ENCODE peak calls at places on chromosomes 12 and 14, in six cellular contexts. C is HepG2, P is A549, D is SK-N-SH, G is GM12878, V is K562. B is an unnamed sample.
A peak's percentile ranks its signal among the peaks of the same experiment; 100 is the strongest.

GRCh38 chr12:12376636-12377448 is 20.0 kb downstream of the BORCS5 start:
- DNase-seq in D (peak; percentile 66), C (peak; percentile 81), G (peak; percentile 55), P (peak; percentile 75), V (peak; percentile 61), B (peak; percentile 86)

GRCh38 chr12:22121224-22121623 is 75.2 kb downstream of the CMAS start:
- DNase-seq in P (no peak), V (peak; percentile 36), G (no peak), D (no peak), C (peak; percentile 9), B (no peak)

GRCh38 chr12:121804417-121805111 is 755 bp downstream of the SETD1B start:
- DNase-seq in V (peak; percentile 66), D (peak; percentile 61), G (no peak), C (peak; percentile 55), P (no peak), B (no peak)

GRCh38 chr12:86950043-86950838 is 694.0 kb upstream of the MGAT4C start:
- DNase-seq in G (no peak), P (no peak), V (no peak), D (no peak), C (no peak), B (no peak)

GRCh38 chr12:93167841-93168492 is 209.8 kb upstream of the NUDT4 start:
- DNase-seq in V (no peak), G (peak; percentile 95), C (peak; percentile 20), P (no peak), D (no peak), B (no peak)

GRCh38 chr12:31813305-31813704 is 84.5 kb upstream of the AMN1 start:
- DNase-seq in P (no peak), V (peak; percentile 22), C (peak; percentile 33), D (no peak), G (no peak), B (no peak)

GRCh38 chr12:57611116-57611809 is at the start of gene ARHGEF25:
- DNase-seq in P (peak; percentile 84), V (peak; percentile 83), D (peak; percentile 97), G (no peak), C (peak; percentile 41), B (peak; percentile 53)

GRCh38 chr12:93198086-93198485 is 179.6 kb upstream of the NUDT4 start:
- DNase-seq in P (peak; percentile 19), V (no peak), C (peak; percentile 39), G (no peak), D (no peak), B (peak; percentile 88)

GRCh38 chr14:103846008-103846568 is 1.3 kb downstream of the PPP1R13B start:
- DNase-seq in C (no peak), G (no peak), V (no peak), D (no peak), P (no peak), B (no peak)

GRCh38 chr14:61321385-61322010 is at the start of gene PRKCH:
- DNase-seq in G (no peak), P (peak; percentile 65), D (peak; percentile 82), V (peak; percentile 74), C (peak; percentile 11), B (peak; percentile 25)

GRCh38 chr12:47981496-47982260 is 18.3 kb downstream of the TMEM106C start:
- DNase-seq in V (peak; percentile 23), P (no peak), G (no peak), C (peak; percentile 34), D (no peak), B (no peak)

GRCh38 chr14:89401241-89401640 is 15.8 kb downstream of the FOXN3 start:
- DNase-seq in C (no peak), D (no peak), P (no peak), V (no peak), G (no peak), B (no peak)

GRCh38 chr12:123269395-123269892 is 2.2 kb downstream of the CDK2AP1 start:
- DNase-seq in P (no peak), D (peak; percentile 95), C (peak; percentile 30), G (no peak), V (no peak), B (peak; percentile 61)

GRCh38 chr12:123268850-123269249 is 2.8 kb downstream of the CDK2AP1 start:
- DNase-seq in D (peak; percentile 34), V (no peak), G (no peak), P (no peak), C (no peak), B (no peak)

GRCh38 chr12:123269980-123270379 is 1.7 kb downstream of the CDK2AP1 start:
- DNase-seq in P (no peak), V (peak; percentile 32), G (no peak), D (peak; percentile 41), C (peak; percentile 92), B (no peak)

GRCh38 chr12:123271182-123271491 is 519 bp downstream of the CDK2AP1 start:
- DNase-seq in G (no peak), C (peak; percentile 31), D (peak; percentile 89), V (peak; percentile 82), P (peak; percentile 76), B (peak; percentile 33)

GRCh38 chr12:123270380-123271181 is 1.1 kb downstream of the CDK2AP1 start:
- DNase-seq in V (peak; percentile 24), D (peak; percentile 57), P (no peak), C (peak; percentile 23), G (no peak), B (peak; percentile 28)
- TF ChIP-seq SMC3 in V (no peak), D (no peak), P (no peak), C (no peak), G (no peak), B (no peak)

DNA sequence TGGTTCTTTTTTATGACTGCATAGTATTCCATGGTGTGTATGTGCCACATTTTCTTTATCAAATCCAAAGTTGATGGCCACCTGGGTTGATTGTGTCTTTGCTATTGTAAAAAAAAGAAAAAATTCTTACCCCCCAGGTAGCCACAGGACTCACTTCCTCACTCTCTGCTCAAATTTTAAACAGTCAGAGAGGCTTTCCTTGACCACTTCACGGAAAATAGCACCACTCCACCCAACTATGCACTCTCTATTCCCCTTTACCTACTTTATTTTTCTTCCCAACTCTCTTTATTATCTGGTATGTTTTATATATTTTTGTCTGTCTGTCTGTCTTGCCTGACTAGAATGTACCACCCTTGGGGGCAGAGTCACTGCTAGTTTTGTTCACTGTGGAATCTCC is 205.3 kb downstream of the BTG1 start:
- DNase-seq in C (no peak), P (no peak), V (no peak), D (no peak), G (no peak), B (no peak)
- TF ChIP-seq SMC3 in C (no peak), P (no peak), V (no peak), D (no peak), G (no peak), B (no peak)

GRCh38 chr12:46674126-46674525 is 151.7 kb downstream of the SLC38A4 start:
- DNase-seq in V (no peak), G (no peak), D (no peak), C (no peak), P (no peak), B (no peak)

GRCh38 chr12:46676797-46677520 is 148.8 kb downstream of the SLC38A4 start:
- DNase-seq in V (no peak), G (no peak), D (no peak), P (no peak), C (no peak), B (no peak)

GRCh38 chr12:46674818-46675217 is 151.0 kb downstream of the SLC38A4 start:
- DNase-seq in G (no peak), V (no peak), D (no peak), C (no peak), P (no peak), B (no peak)

GRCh38 chr12:46676396-46676795 is 149.4 kb downstream of the SLC38A4 start:
- DNase-seq in P (no peak), D (no peak), G (no peak), V (no peak), C (no peak), B (no peak)

GRCh38 chr12:46675736-46676135 is 150.1 kb downstream of the SLC38A4 start:
- DNase-seq in P (no peak), C (peak; percentile 30), G (no peak), V (peak; percentile 46), D (peak; percentile 21), B (peak; percentile 44)
- TF ChIP-seq SMC3 in P (peak; percentile 74), C (peak; percentile 37), G (peak; percentile 54), V (no peak), D (peak; percentile 45), B (peak; percentile 77)

GRCh38 chr14:72906879-72907278 is 13.0 kb upstream of the DPF3 start:
- DNase-seq in D (no peak), G (no peak), P (no peak), V (peak; percentile 62), C (no peak), B (no peak)

GRCh38 chr14:72909163-72909562 is 15.3 kb upstream of the DPF3 start:
- DNase-seq in C (no peak), P (no peak), D (no peak), G (no peak), V (no peak), B (no peak)

GRCh38 chr14:72906316-72906715 is 12.4 kb upstream of the DPF3 start:
- DNase-seq in G (no peak), P (no peak), C (no peak), V (no peak), D (no peak), B (peak; percentile 87)

GRCh38 chr14:72907327-72907826 is 13.5 kb upstream of the DPF3 start:
- DNase-seq in C (no peak), G (no peak), V (peak; percentile 85), P (no peak), D (no peak), B (no peak)

GRCh38 chr14:72907886-72908285 is 14.0 kb upstream of the DPF3 start:
- DNase-seq in P (no peak), V (peak; percentile 71), D (no peak), G (no peak), C (no peak), B (peak; percentile 85)
- TF ChIP-seq SMC3 in P (no peak), V (no peak), D (no peak), G (no peak), C (no peak), B (no peak)

GRCh38 chr14:65251213-65251612 is 148.9 kb upstream of the MAX start:
- DNase-seq in G (no peak), P (no peak), C (no peak), D (no peak), V (no peak), B (peak; percentile 87)
- TF ChIP-seq SMC3 in G (no peak), P (no peak), C (no peak), D (no peak), V (no peak), B (no peak)

GRCh38 chr12:61290473-61290872 is 969.7 kb upstream of the USP15 start:
- DNase-seq in V (no peak), G (no peak), D (no peak), P (no peak), C (no peak), B (no peak)

DNA sequence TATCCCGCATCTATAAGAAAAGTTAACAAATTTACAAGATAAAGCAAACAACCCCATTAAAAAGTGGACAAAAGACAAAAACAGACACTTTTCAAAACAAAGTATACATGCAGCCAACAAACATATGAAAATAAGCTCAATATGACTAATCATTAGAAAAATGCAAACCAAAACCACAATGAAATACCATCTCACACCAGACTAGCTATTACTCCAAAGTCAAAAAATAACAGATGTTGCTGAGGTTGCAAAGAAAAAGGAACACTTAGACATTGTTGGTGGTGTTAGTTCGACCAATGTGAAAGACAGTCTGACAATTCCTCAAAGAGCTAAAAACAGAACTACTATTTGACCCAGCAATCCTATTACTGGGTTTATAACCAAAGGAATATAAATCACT is 968.6 kb upstream of the USP15 start:
- DNase-seq in C (no peak), D (no peak), P (no peak), G (no peak), V (no peak), B (no peak)
- TF ChIP-seq SMC3 in C (no peak), D (no peak), P (no peak), G (no peak), V (no peak), B (no peak)

GRCh38 chr12:6323340-6323994 is 13.0 kb downstream of the PLEKHG6 start:
- DNase-seq in D (peak; percentile 63), V (peak; percentile 77), G (peak; percentile 71), C (peak; percentile 78), P (peak; percentile 88), B (peak; percentile 94)
- TF ChIP-seq SMC3 in D (peak; percentile 35), V (peak; percentile 28), G (peak; percentile 29), C (peak; percentile 65), P (peak; percentile 74), B (peak; percentile 75)